ENCODE peak calls at places on chromosomes 16 and 17, in six cellular contexts. W is breast epithelium, N is pancreas, Y is left lung, R is heart left ventricle, J is thoracic aorta. P is an unnamed sample.

GRCh38 chr17:61280338-61280737 is 119.3 kb upstream of the TBX2 start:
- DNase-seq in W (no peak), N (no peak), Y (no peak), R (no peak), J (no peak), P (no peak)

GRCh38 chr16:20898938-20899502 is 1.1 kb downstream of the DCUN1D3 start:
- DNase-seq in W (no peak), N (no peak), Y (no peak), R (no peak), J (no peak), P (no peak)

GRCh38 chr17:27755706-27756466 is 44.4 kb downstream of the NOS2 start:
- DNase-seq in W (no peak), N (no peak), Y (no peak), R (no peak), J (no peak), P (no peak)

GRCh38 chr16:85444879-85445778 is 168.0 kb upstream of the GSE1 start:
- DNase-seq in W (no peak), N (no peak), Y (no peak), R (no peak), J (no peak), P (no peak)

GRCh38 chr17:69090365-69090764 is 29.6 kb upstream of the ABCA9 start:
- DNase-seq in W (no peak), N (no peak), Y (no peak), R (no peak), J (no peak), P (no peak)

GRCh38 chr16:57115504-57116182 is 23.3 kb downstream of the CPNE2 start:
- DNase-seq in W (no peak), N (no peak), Y (no peak), R (peak; percentile 76), J (no peak), P (no peak)

GRCh38 chr16:4945560-4946502 is 8.9 kb upstream of the PPL start:
- DNase-seq in W (peak; percentile 85), N (peak; percentile 35), Y (peak; percentile 59), R (no peak), J (no peak), P (peak; percentile 93)

GRCh38 chr16:27972500-27972899 is 91.0 kb downstream of the GSG1L start:
- DNase-seq in W (no peak), N (no peak), Y (no peak), R (no peak), J (no peak), P (no peak)

GRCh38 chr16:85822145-85822544 is 22.6 kb downstream of the COX4I1 start:
- DNase-seq in W (no peak), N (no peak), Y (no peak), R (no peak), J (no peak), P (no peak)

GRCh38 chr17:79026345-79027273 is 2.6 kb downstream of the C1QTNF1 start:
- DNase-seq in W (peak; percentile 50), N (no peak), Y (no peak), R (no peak), J (no peak), P (peak; percentile 52)
- H3K27ac ChIP-seq in W (peak overlapping the region; percentile 87), N (peak overlapping the region; percentile 14), Y (no peak overlapping the region), R (peak overlapping the region; percentile 80), J (peak overlapping the region; percentile 84), P (peak overlapping the region; percentile 57)

DNA sequence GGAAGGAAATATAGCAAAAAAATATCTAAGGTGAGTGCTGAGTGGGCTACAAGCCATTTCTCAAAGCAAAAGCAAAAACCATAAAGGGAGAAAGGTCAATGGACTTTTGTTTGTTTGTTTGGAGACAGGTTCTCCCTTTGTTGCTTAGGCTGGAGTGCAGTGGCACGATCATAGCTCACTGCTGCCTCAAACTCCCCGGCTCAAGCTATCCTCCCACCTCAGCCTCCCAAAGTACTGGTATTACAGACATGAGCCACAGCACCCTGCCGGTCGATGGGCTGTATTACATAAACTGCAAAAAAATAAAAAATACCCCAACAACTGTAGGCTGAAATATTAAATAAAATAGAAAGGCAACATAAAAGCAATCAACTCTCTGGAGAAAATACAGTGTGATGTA is 3.5 kb upstream of the RBBP6 start:
- DNase-seq in W (no peak), N (no peak), Y (no peak), R (no peak), J (no peak), P (no peak)
- TF ChIP-seq CTCF in W (no peak), N (no peak), Y (no peak), R (no peak), J (no peak), P (no peak)

DNA sequence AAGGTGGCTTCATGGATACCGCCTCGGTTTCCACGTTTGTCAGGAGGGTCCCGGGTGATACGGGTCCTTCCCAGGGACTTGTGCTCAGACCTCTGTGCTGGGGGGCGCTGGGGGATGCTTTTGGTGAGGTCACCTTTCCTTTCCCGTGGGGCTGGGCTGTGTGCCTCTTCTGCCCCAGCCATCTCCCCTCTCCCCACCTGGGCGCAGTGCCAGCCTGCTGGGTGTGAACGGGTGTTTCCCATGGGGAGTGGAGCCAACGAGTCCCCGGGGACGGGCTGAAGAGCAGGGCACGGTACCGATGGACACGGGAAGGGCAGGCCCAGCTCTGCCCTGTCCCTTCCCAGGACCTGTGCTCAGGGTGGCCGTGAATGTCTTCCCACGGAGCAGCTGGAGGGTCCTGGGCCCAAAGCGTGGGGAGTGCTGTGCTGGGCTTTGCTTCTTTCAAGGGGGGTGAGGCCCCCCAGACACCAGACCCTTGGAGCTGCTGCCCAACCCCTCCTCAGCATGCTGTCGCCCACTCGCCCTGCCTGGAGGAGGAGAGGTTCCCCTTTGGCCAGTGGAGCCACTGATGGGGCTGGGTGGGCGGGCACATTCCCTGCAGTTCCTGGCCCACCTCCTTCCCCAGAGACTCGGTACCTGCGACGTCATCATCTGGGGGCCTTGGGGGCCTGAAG is 15.5 kb downstream of the TELO2 start:
- DNase-seq in W (no peak), N (no peak), Y (no peak), R (no peak), J (no peak), P (no peak)
- H3K27ac ChIP-seq in W (peak overlapping the region; percentile 32), N (no peak overlapping the region), Y (peak overlapping the region; percentile 47), R (peak overlapping the region; percentile 87), J (peak overlapping the region; percentile 97), P (no peak overlapping the region)

GRCh38 chr17:11331790-11332526 is 90.9 kb downstream of the SHISA6 start:
- DNase-seq in W (no peak), N (no peak), Y (no peak), R (no peak), J (no peak), P (no peak)
- TF ChIP-seq CTCF in W (no peak), N (no peak), Y (no peak), R (no peak), J (no peak), P (no peak)

DNA sequence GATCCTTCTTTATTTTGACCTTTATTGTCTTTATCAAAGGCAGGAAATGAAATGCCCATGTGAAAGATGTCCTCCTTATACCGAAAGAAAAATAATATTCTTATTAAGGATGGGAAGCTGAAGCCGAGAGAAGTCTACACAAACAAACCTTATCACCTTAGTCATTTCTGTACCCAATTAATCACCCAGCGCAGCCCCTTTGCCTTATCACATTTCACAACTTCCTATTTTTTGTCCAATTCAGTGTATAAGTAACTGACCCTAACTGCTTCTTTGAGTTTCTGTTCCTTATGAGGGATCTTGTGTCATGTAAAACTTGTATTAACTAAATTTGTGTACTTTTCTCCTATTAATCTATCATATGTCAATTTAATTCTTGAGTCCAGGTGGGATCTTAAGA is 16.4 kb upstream of the CCL23 start:
- DNase-seq in W (no peak), N (no peak), Y (no peak), R (no peak), J (no peak), P (no peak)
- H3K27ac ChIP-seq in W (no peak overlapping the region), N (no peak overlapping the region), Y (no peak overlapping the region), R (no peak overlapping the region), J (no peak overlapping the region), P (no peak overlapping the region)

GRCh38 chr17:82292251-82293154 is 19.0 kb upstream of the CSNK1D start:
- DNase-seq in W (peak; percentile 95), N (peak; percentile 95), Y (peak; percentile 97), R (peak; percentile 97), J (peak; percentile 93), P (peak; percentile 98)
- TF ChIP-seq CTCF in W (no peak), N (no peak), Y (no peak), R (no peak), J (no peak), P (no peak)